ENCODE peak calls at places on chromosomes 1 and 21, in seven cellular contexts. F, X, E, S, D, H and P are unnamed samples.
A peak's percentile ranks its signal among the peaks of the same experiment; 100 is the strongest.

GRCh38 chr1:11690669-11691301 is 725 bp upstream of the DRAXIN start:
- DNase-seq in F (no peak), X (no peak), E (no peak), S (no peak), D (no peak), H (no peak), P (no peak)

GRCh38 chr1:46099215-46099614 is 33.2 kb downstream of the PIK3R3 start:
- DNase-seq in F (no peak), X (no peak), E (no peak), S (no peak), D (no peak), H (no peak), P (no peak)

GRCh38 chr1:101338714-101339430 is 102.1 kb downstream of the S1PR1 start:
- DNase-seq in F (no peak), X (no peak), E (no peak), S (no peak), D (no peak), H (no peak), P (no peak)

GRCh38 chr1:168391759-168392681 is 111.3 kb downstream of the TBX19 start:
- DNase-seq in F (no peak), X (no peak), E (no peak), S (peak; percentile 58), D (peak; percentile 58), H (no peak), P (no peak)

GRCh38 chr1:228650141-228650540 is 85.1 kb upstream of the RHOU start:
- DNase-seq in F (no peak), X (no peak), E (no peak), S (no peak), D (no peak), H (no peak), P (no peak)

GRCh38 chr1:235917267-235917811 is 50.6 kb upstream of the LYST start:
- DNase-seq in F (peak; percentile 99), X (peak; percentile 57), E (peak; percentile 84), S (no peak), D (peak; percentile 76), H (peak; percentile 88), P (peak; percentile 73)

GRCh38 chr1:27360159-27361043 is 6.4 kb downstream of the MAP3K6 start:
- DNase-seq in F (no peak), X (no peak), E (no peak), S (no peak), D (peak; percentile 77), H (no peak), P (no peak)

GRCh38 chr21:45954921-45955320 is 26.6 kb upstream of the COL6A1 start:
- DNase-seq in F (no peak), X (no peak), E (no peak), S (no peak), D (no peak), H (no peak), P (no peak)

GRCh38 chr1:182586380-182586779 is 2.7 kb downstream of the RNASEL start:
- DNase-seq in F (no peak), X (no peak), E (no peak), S (no peak), D (no peak), H (no peak), P (no peak)

GRCh38 chr1:173453982-173454381 is 23.2 kb upstream of the PRDX6 start:
- DNase-seq in F (peak; percentile 70), X (no peak), E (no peak), S (no peak), D (no peak), H (no peak), P (no peak)

GRCh38 chr1:15584489-15585363 is at the start of gene AGMAT:
- DNase-seq in F (no peak), X (peak; percentile 29), E (peak; percentile 68), S (peak; percentile 89), D (peak; percentile 79), H (no peak), P (no peak)

GRCh38 chr1:9244501-9245229 is 10.1 kb downstream of the H6PD start:
- DNase-seq in F (no peak), X (no peak), E (no peak), S (no peak), D (no peak), H (no peak), P (no peak)
- TF ChIP-seq POLR2A in F (no peak), X (no peak), E (no peak), S (no peak), D (no peak), H (no peak), P (no peak)

GRCh38 chr21:20004353-20004752 is 993.9 kb upstream of the NCAM2 start:
- DNase-seq in F (no peak), X (no peak), E (no peak), S (no peak), D (no peak), H (no peak), P (no peak)
- H3K9me3 ChIP-seq in F (peaks cover 5% of the 10 kb centered on the region), X (no peaks in the 10 kb centered on the region), E (no peaks in the 10 kb centered on the region), S (no peaks in the 10 kb centered on the region), D (no peaks in the 10 kb centered on the region), H (peaks cover 16% of the 10 kb centered on the region), P (no peaks in the 10 kb centered on the region)

GRCh38 chr1:162676087-162676486 is 43.8 kb downstream of the DDR2 start:
- DNase-seq in F (peak; percentile 70), X (peak; percentile 45), E (no peak), S (no peak), D (no peak), H (no peak), P (peak; percentile 65)

GRCh38 chr1:162678439-162678838 is 46.2 kb downstream of the DDR2 start:
- DNase-seq in F (peak; percentile 89), X (peak; percentile 66), E (no peak), S (no peak), D (no peak), H (peak; percentile 34), P (peak; percentile 51)

GRCh38 chr1:162677607-162678371 is 45.5 kb downstream of the DDR2 start:
- DNase-seq in F (no peak), X (no peak), E (no peak), S (no peak), D (no peak), H (no peak), P (no peak)

GRCh38 chr1:162679298-162679697 is 47.0 kb downstream of the DDR2 start:
- DNase-seq in F (no peak), X (no peak), E (no peak), S (no peak), D (no peak), H (no peak), P (no peak)

GRCh38 chr1:162676767-162677166 is 44.5 kb downstream of the DDR2 start:
- DNase-seq in F (no peak), X (peak; percentile 56), E (no peak), S (no peak), D (no peak), H (no peak), P (no peak)
- H3K27ac ChIP-seq in F (no peak overlapping the region), X (no peak overlapping the region), E (no peak overlapping the region), S (no peak overlapping the region), D (peak overlapping the region; percentile 7), H (no peak overlapping the region), P (peak overlapping the region; percentile 61)

GRCh38 chr1:202596638-202597037 is 113.6 kb downstream of the SYT2 start:
- DNase-seq in F (no peak), X (no peak), E (no peak), S (no peak), D (no peak), H (no peak), P (no peak)
- TF ChIP-seq POLR2A in F (no peak), X (no peak), E (no peak), S (no peak), D (no peak), H (no peak), P (no peak)

GRCh38 chr1:152520561-152521090 is 6.3 kb downstream of the CRCT1 start:
- DNase-seq in F (no peak), X (no peak), E (no peak), S (no peak), D (no peak), H (no peak), P (no peak)

GRCh38 chr1:152519876-152520275 is 5.6 kb downstream of the CRCT1 start:
- DNase-seq in F (no peak), X (no peak), E (no peak), S (no peak), D (no peak), H (no peak), P (no peak)

GRCh38 chr1:152525080-152525641 is 10.9 kb downstream of the CRCT1 start:
- DNase-seq in F (no peak), X (no peak), E (no peak), S (no peak), D (no peak), H (no peak), P (no peak)
- H3K9me3 ChIP-seq in F (no peaks in the 10 kb centered on the region), X (no peaks in the 10 kb centered on the region), E (peaks cover 25% of the 10 kb centered on the region), S (no peaks in the 10 kb centered on the region), D (no peaks in the 10 kb centered on the region), H (no peaks in the 10 kb centered on the region), P (peaks cover 4% of the 10 kb centered on the region)

GRCh38 chr1:109255097-109255651 is 5.8 kb downstream of the CELSR2 start:
- DNase-seq in F (no peak), X (no peak), E (no peak), S (no peak), D (no peak), H (no peak), P (no peak)
- H3K27ac ChIP-seq in F (no peak overlapping the region), X (no peak overlapping the region), E (no peak overlapping the region), S (no peak overlapping the region), D (no peak overlapping the region), H (no peak overlapping the region), P (no peak overlapping the region)